ENCODE peak calls at places on chromosomes 3 and 15, in seven cellular contexts. J is WTC11; F is activated CD8-positive, alpha-beta T cell treated with anti-CD3 and anti-CD28 coated beads for 36 hours; R is H9; C is GM13977; V is osteocyte; N is ascending aorta. L is an unnamed sample.

GRCh38 chr3:188486126-188486525 is 332.2 kb downstream of the LPP start:
- DNase-seq in J (no peak), F (no peak), R (no peak), C (no peak), V (no peak), N (no peak), L (no peak)

GRCh38 chr3:11053926-11054503 is 61.5 kb downstream of the SLC6A1 start:
- DNase-seq in V (no peak), R (no peak), N (no peak), C (no peak), J (no peak), F (no peak), L (no peak)

GRCh38 chr3:130834476-130834875 is 59.4 kb upstream of the ATP2C1 start:
- DNase-seq in C (no peak), N (no peak), F (no peak), R (no peak), V (no peak), J (no peak), L (no peak)

GRCh38 chr15:48794697-48795134 is 16.2 kb downstream of the CEP152 start:
- DNase-seq in V (no peak), R (no peak), F (no peak), J (no peak), C (peak), N (no peak), L (no peak)

GRCh38 chr15:44009056-44009455 is 182.3 kb downstream of the WDR76 start:
- DNase-seq in N (no peak), F (no peak), V (no peak), C (no peak), J (no peak), R (no peak), L (no peak)

GRCh38 chr3:172213168-172213567 is 173.8 kb downstream of the FNDC3B start:
- DNase-seq in R (no peak), N (no peak), C (peak), J (no peak), F (peak), V (no peak), L (no peak)

GRCh38 chr3:39165518-39165917 is 12.1 kb upstream of the CSRNP1 start:
- DNase-seq in N (no peak), J (no peak), F (no peak), C (no peak), V (no peak), R (no peak), L (no peak)

GRCh38 chr3:194276768-194277546 is 74.2 kb downstream of the CPN2 start:
- DNase-seq in N (peak), V (no peak), F (no peak), R (peak), J (peak), C (no peak), L (no peak)

GRCh38 chr15:64246364-64247189 is 83.8 kb upstream of the PPIB start:
- DNase-seq in J (no peak), N (no peak), C (peak), R (peak), V (no peak), F (peak), L (no peak)

GRCh38 chr3:171753665-171754408 is 56.4 kb downstream of the PLD1 start:
- DNase-seq in C (no peak), V (no peak), J (no peak), F (no peak), N (no peak), R (no peak), L (no peak)

GRCh38 chr15:89074402-89075012 is 13.7 kb upstream of the ABHD2 start:
- DNase-seq in N (no peak), V (no peak), F (no peak), J (no peak), R (no peak), C (no peak), L (no peak)

GRCh38 chr3:10223676-10224639 is 24.3 kb upstream of the TATDN2 start:
- DNase-seq in J (no peak), N (no peak), V (no peak), F (peak), C (peak), R (no peak), L (no peak)

GRCh38 chr3:42173307-42173706 is 82.2 kb downstream of the TRAK1 start:
- DNase-seq in J (no peak), N (peak), F (no peak), R (no peak), C (no peak), V (no peak), L (no peak)

GRCh38 chr15:65334586-65335231 is 30.2 kb downstream of the RNU5B-1 start:
- DNase-seq in F (no peak), J (no peak), C (no peak), R (no peak), V (no peak), N (no peak), L (no peak)

GRCh38 chr3:46935168-46935858 is 41.2 kb downstream of the CCDC12 start:
- DNase-seq in J (peak), F (no peak), R (peak), V (peak), C (no peak), N (peak), L (no peak)

GRCh38 chr3:126472277-126473006 is 3.2 kb downstream of the ZXDC start:
- DNase-seq in F (peak), R (no peak), J (no peak), V (no peak), C (peak), N (peak), L (no peak)

GRCh38 chr3:195219351-195220045 is 51.5 kb downstream of the XXYLT1 start:
- DNase-seq in C (no peak), V (peak), R (no peak), N (no peak), F (no peak), J (no peak), L (no peak)

GRCh38 chr15:59933607-59934006 is 70.5 kb upstream of the FOXB1 start:
- DNase-seq in R (no peak), C (no peak), F (no peak), N (no peak), J (no peak), V (no peak), L (no peak)

GRCh38 chr15:101102746-101103145 is 149.1 kb downstream of the CHSY1 start:
- DNase-seq in C (no peak), F (no peak), V (no peak), N (no peak), R (no peak), J (no peak), L (no peak)

GRCh38 chr3:20935791-20936190 is 749.8 kb upstream of the SGO1 start:
- DNase-seq in J (no peak), R (no peak), N (no peak), C (no peak), V (no peak), F (no peak), L (no peak)

GRCh38 chr3:131692356-131692755 is 189.6 kb upstream of the MRPL3 start:
- DNase-seq in F (no peak), R (no peak), N (no peak), V (no peak), C (no peak), J (no peak), L (no peak)

GRCh38 chr3:190017575-190018288 is 103.0 kb downstream of the P3H2 start:
- DNase-seq in C (no peak), R (no peak), V (no peak), F (no peak), J (no peak), N (peak), L (no peak)

GRCh38 chr3:133437391-133438093 is 37.7 kb downstream of the BFSP2 start:
- DNase-seq in C (no peak), R (no peak), N (no peak), J (no peak), F (no peak), V (no peak), L (no peak)

GRCh38 chr3:25904248-25904647 is 114.4 kb downstream of the OXSM start:
- DNase-seq in V (no peak), F (no peak), J (no peak), R (peak), C (no peak), N (no peak), L (no peak)

DNA sequence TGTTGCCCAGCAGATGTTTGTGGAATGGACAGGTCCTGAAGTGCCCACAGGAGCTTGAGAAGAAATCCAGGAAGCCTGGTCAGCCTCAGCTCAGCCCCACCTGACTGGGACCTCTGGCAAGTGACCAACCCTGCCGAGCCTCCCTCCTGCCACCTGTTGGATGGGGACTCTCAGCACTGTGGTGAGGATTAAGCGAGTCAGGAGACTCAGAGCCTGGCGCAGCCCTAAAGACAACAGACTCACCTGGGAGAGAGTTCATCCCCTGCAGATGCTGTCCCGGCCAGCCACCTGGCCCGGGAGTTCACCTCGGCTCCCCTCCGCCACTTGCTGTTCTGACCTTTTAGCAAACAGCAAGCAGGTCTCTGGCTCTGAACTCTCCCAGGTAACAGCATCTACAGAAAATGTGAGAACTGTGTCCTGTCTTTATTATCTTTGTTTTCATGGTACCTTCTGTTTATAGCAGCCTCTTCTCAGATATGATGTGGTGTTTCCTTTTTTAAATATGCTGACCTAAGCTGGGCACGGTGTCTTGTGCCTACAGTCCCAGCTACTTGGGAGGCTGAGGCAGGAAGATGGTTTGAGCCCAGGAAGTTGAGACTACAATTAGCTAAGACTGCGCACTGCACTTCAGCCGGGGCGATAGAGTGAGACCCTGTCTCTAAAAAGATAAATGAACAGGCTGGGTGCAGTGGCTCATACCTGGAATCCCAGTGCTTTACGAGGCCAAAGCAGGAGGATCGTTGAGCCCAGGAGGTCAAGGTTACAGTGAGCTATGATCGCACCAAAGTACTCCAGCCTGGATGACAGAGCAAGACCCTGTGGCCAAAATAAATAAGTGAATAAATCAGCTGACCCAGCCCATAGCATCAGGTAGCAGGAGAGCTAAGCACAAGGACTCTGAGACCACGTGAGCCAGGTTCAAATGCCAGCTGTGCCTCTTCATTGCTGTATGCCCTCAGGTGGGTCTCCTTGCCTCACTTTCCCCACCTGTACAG is 32.4 kb upstream of the SLC6A6 start:
- DNase-seq in R (peak), V (no peak), F (no peak), J (peak), N (no peak), C (no peak), L (no peak)
- TF ChIP-seq CTCF in R (peak), V (no peak), F (no peak), J (no peak), N (no peak), C (no peak), L (no peak)

GRCh38 chr3:107641572-107642307 is 119.0 kb downstream of the BBX start:
- DNase-seq in C (no peak), J (no peak), V (no peak), R (no peak), N (no peak), F (no peak), L (no peak)

GRCh38 chr3:107644631-107645030 is 121.9 kb downstream of the BBX start:
- DNase-seq in N (no peak), C (no peak), J (no peak), V (no peak), F (no peak), R (no peak), L (no peak)

GRCh38 chr3:107637416-107638182 is 114.8 kb downstream of the BBX start:
- DNase-seq in R (no peak), F (no peak), N (no peak), V (no peak), C (no peak), J (no peak), L (no peak)

GRCh38 chr3:107643038-107643883 is 120.5 kb downstream of the BBX start:
- DNase-seq in V (no peak), J (no peak), R (no peak), N (no peak), C (no peak), F (peak), L (no peak)
- TF ChIP-seq CTCF in V (peak), J (no peak), R (peak), N (no peak), C (peak), F (peak), L (no peak)

GRCh38 chr3:48898383-48899234 is at the start of gene SLC25A20:
- DNase-seq in J (peak), C (peak), V (peak), N (peak), F (peak), R (peak), L (peak)
- TF ChIP-seq CTCF in J (no peak), C (no peak), V (no peak), N (no peak), F (no peak), R (no peak), L (no peak)

DNA sequence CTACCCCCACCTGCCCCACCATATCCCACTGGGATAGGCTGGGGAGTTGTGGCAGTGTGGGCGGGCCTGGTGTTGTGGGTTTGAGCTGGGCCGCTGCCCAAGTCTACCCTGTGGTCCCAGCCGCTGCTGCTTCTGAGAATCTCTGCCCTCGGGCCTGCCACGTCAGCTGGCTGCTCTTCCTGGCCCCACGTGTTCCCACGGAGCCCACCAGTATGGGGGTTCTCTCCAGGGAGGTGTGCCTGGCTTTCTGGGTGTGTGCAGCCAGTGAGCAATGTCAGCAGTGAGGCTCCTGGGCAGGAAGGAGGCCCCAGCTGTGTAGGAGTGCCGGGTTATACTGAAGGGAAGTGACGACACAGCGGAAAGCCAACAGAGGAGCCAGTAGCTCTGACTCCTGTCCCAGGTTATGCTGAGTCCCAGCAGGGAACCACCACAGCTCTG is 10.5 kb downstream of the GNAI2 start:
- DNase-seq in C (peak), R (peak), V (peak), J (no peak), N (peak), F (peak), L (no peak)
- TF ChIP-seq CTCF in C (no peak), R (peak), V (peak), J (no peak), N (no peak), F (peak), L (no peak)

DNA sequence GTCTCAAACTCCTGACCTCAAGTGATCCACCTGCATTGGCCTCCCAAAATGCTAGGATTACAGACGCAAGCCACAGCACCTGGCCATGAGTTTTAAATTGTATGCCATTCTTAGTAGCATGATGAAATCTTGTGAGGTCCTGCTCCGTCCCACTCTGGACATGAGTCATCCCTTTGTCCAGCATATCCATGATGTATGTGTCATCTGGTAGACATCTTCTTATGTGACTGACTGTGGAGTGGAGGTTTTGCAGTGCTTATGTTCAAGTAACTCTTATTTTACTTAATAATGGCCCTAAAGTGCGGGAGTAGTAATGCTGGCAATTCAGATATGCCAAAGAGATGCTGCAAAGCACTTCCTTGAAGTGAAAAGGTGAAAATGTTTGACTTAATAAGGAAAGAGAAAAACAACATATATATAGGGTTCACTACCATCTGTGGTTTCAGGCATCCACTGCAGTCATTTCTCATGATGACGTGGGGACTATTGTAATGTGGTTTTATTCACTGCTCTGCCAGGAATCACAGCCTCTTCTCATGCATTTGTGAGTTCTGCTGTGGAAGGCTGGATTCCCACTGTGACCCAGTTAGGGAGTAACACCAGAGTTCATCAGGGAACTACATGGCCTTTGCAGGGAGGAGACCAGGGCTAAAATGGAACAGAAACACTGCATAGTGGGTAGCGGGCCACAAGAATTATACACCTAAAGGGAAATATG is 204.6 kb upstream of the STRIT1 start:
- DNase-seq in F (no peak), V (no peak), N (no peak), C (no peak), R (no peak), J (no peak), L (no peak)
- TF ChIP-seq CTCF in F (no peak), V (no peak), N (no peak), C (no peak), R (no peak), J (no peak), L (no peak)